ENCODE peak calls at places on chromosome 18, in five cellular contexts. F is HFFc6, E is T-helper 22 cell, U is ureter, S is NAMALWA. W is an unnamed sample.

GRCh38 chr18:59592624-59593023 is 104.6 kb downstream of the CCBE1 start:
- DNase-seq in F (no peak), U (no peak), S (no peak), E (no peak), W (no peak)

GRCh38 chr18:59715966-59716369 is 18.7 kb upstream of the CCBE1 start:
- DNase-seq in F (peak; percentile 97), S (no peak), E (no peak), U (no peak), W (no peak)

GRCh38 chr18:33375829-33376228 is 64.7 kb downstream of the CCDC178 start:
- DNase-seq in U (no peak), S (no peak), F (no peak), E (no peak), W (no peak)

GRCh38 chr18:79517322-79517721 is 121.6 kb downstream of the NFATC1 start:
- DNase-seq in S (peak; percentile 14), U (peak; percentile 39), E (no peak), F (no peak), W (peak; percentile 45)

GRCh38 chr18:58893388-58894099 is 28.9 kb downstream of the ZNF532 start:
- DNase-seq in U (no peak), S (no peak), E (no peak), F (peak; percentile 27), W (no peak)

GRCh38 chr18:50659091-50660003 is 99.5 kb downstream of the MAPK4 start:
- DNase-seq in S (no peak), E (no peak), U (no peak), F (no peak), W (peak; percentile 74)

GRCh38 chr18:76721207-76721996 is 101.0 kb upstream of the ZNF236 start:
- DNase-seq in S (no peak), E (peak; percentile 24), F (no peak), U (no peak), W (peak; percentile 35)

GRCh38 chr18:60826346-60826745 is 453.8 kb upstream of the MC4R start:
- DNase-seq in S (no peak), F (no peak), E (no peak), U (no peak), W (no peak)

GRCh38 chr18:33560686-33561370 is 17.2 kb upstream of the ASXL3 start:
- DNase-seq in F (no peak), U (no peak), S (peak; percentile 15), E (no peak), W (no peak)

GRCh38 chr18:40407913-40408312 is 1547.1 kb upstream of the PIK3C3 start:
- DNase-seq in S (no peak), E (no peak), U (no peak), F (no peak), W (no peak)

GRCh38 chr18:13835202-13835601 is 11.3 kb downstream of the MC5R start:
- DNase-seq in U (no peak), E (no peak), S (no peak), F (no peak), W (no peak)

GRCh38 chr18:68262697-68263293 is 452.1 kb downstream of the TMX3 start:
- DNase-seq in U (no peak), E (no peak), S (no peak), F (peak; percentile 78), W (no peak)

GRCh38 chr18:78303519-78303918 is 676.1 kb upstream of the SALL3 start:
- DNase-seq in U (no peak), F (no peak), E (no peak), S (no peak), W (no peak)

GRCh38 chr18:24009651-24010333 is 4.8 kb upstream of the TTC39C start:
- DNase-seq in U (no peak), F (no peak), E (no peak), S (peak; percentile 69), W (no peak)